ENCODE peak calls at places on chromosomes 7 and 10, in eight cellular contexts. T, I, Q, P, B, U, F and R are unnamed samples.

GRCh38 chr7:157840913-157841756 is 504.3 kb downstream of the DNAJB6 start:
- DNase-seq in T (no peak), I (no peak), Q (no peak), P (no peak), B (no peak), U (no peak), F (no peak), R (no peak)

GRCh38 chr7:124250297-124251034 is 217.6 kb upstream of the TMEM229A start:
- DNase-seq in T (no peak), I (no peak), Q (no peak), P (no peak), B (no peak), U (no peak), F (no peak), R (no peak)

GRCh38 chr10:127492607-127493250 is 56.4 kb upstream of the NPS start:
- DNase-seq in T (no peak), I (no peak), Q (no peak), P (no peak), B (no peak), U (no peak), F (no peak), R (no peak)

GRCh38 chr10:80165173-80165572 is 32.6 kb downstream of the PLAC9 start:
- DNase-seq in T (no peak), I (peak; percentile 60), Q (no peak), P (no peak), B (no peak), U (no peak), F (no peak), R (no peak)

GRCh38 chr10:22620929-22621328 is 93.4 kb downstream of the PIP4K2A start:
- DNase-seq in T (no peak), I (no peak), Q (no peak), P (no peak), B (no peak), U (no peak), F (no peak), R (no peak)

GRCh38 chr10:49395741-49396665 is at the start of gene DRGX:
- DNase-seq in T (no peak), I (no peak), Q (no peak), P (peak; percentile 34), B (no peak), U (peak; percentile 27), F (no peak), R (peak; percentile 63)

GRCh38 chr7:127844707-127845331 is 186.4 kb downstream of the LRRC4 start:
- DNase-seq in T (peak; percentile 60), I (peak; percentile 56), Q (no peak), P (no peak), B (peak; percentile 14), U (no peak), F (no peak), R (no peak)

GRCh38 chr10:123109466-123109865 is 26.3 kb upstream of the HMX3 start:
- DNase-seq in T (no peak), I (no peak), Q (no peak), P (no peak), B (no peak), U (no peak), F (no peak), R (no peak)

GRCh38 chr7:69104023-69104422 is 494.3 kb upstream of the AUTS2 start:
- DNase-seq in T (no peak), I (no peak), Q (no peak), P (no peak), B (no peak), U (no peak), F (no peak), R (no peak)

GRCh38 chr10:101131962-101132635 is 999 bp downstream of the TLX1 start:
- DNase-seq in T (no peak), I (no peak), Q (no peak), P (no peak), B (no peak), U (no peak), F (no peak), R (no peak)

GRCh38 chr10:25056726-25057125 is 40.3 kb downstream of the THNSL1 start:
- DNase-seq in T (no peak), I (no peak), Q (no peak), P (no peak), B (no peak), U (no peak), F (no peak), R (no peak)

GRCh38 chr10:49817845-49818244 is 55.7 kb upstream of the OGDHL start:
- DNase-seq in T (no peak), I (no peak), Q (no peak), P (no peak), B (no peak), U (no peak), F (no peak), R (no peak)

GRCh38 chr10:21532694-21533576 is 1.1 kb upstream of the MLLT10 start:
- DNase-seq in T (no peak), I (no peak), Q (peak; percentile 61), P (no peak), B (no peak), U (no peak), F (no peak), R (no peak)

DNA sequence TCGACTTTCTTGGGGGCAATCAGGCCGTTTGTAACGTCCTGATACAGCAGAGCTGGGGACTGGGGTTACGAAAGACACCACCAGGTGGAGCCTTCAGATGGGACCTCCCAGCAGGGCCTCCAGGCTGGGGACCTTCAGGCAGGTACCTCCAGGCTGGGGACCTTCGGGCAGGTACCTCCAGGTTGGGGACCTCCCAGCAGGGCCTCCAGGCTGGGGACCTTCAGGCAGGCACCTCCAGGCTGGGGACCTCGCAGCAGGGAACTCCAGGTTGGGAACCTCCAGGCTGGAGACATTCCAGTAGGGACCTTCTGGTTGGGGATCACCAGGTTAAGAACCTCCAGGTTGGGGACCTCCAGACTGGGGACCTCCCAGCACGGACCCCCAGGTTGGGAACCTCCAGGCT is 23.5 kb upstream of the GPR146 start:
- DNase-seq in T (no peak), I (no peak), Q (no peak), P (no peak), B (no peak), U (no peak), F (no peak), R (no peak)
- TF ChIP-seq CTCF in T (peak; percentile 4), I (no peak), Q (no peak), P (no peak), B (no peak), U (peak; percentile 45), F (peak; percentile 50), R (no peak)

DNA sequence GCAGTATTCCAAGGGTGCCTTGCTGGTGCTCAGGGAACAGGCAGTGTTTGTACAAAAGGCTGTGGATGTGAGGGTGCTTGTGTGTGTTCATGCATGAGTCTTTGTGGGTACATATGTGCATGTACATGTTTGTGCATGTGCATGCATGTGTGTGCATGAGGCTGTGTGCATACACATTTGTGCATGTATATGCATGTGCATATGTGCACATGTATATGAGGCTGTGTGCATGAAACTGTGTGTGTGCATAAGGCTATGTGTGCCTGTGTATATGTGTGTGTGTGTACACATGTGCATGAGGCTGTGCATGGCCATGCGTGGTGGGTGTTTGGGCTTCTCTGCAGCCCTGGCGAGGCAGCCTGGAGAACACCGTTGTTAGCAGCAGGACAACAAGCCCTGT is 207.7 kb upstream of the ADCY1 start:
- DNase-seq in T (no peak), I (no peak), Q (no peak), P (no peak), B (no peak), U (no peak), F (no peak), R (no peak)
- TF ChIP-seq CTCF in T (no peak), I (no peak), Q (no peak), P (no peak), B (no peak), U (no peak), F (no peak), R (no peak)

GRCh38 chr7:115252461-115252860 is 330.6 kb downstream of the MDFIC start:
- DNase-seq in T (no peak), I (no peak), Q (no peak), P (no peak), B (no peak), U (no peak), F (no peak), R (no peak)
- TF ChIP-seq CTCF in T (no peak), I (no peak), Q (no peak), P (no peak), B (no peak), U (no peak), F (no peak), R (no peak)

GRCh38 chr7:42911482-42912447 is at the start of gene C7orf25:
- DNase-seq in T (peak; percentile 98), I (peak; percentile 88), Q (peak; percentile 98), P (peak; percentile 98), B (peak; percentile 75), U (peak; percentile 97), F (peak; percentile 73), R (peak; percentile 98)
- TF ChIP-seq CTCF in T (no peak), I (no peak), Q (no peak), P (no peak), B (no peak), U (no peak), F (no peak), R (no peak)

GRCh38 chr7:99918959-99919813 is at the start of gene TRIM4:
- DNase-seq in T (no peak), I (peak; percentile 92), Q (peak; percentile 96), P (peak; percentile 88), B (peak; percentile 80), U (peak; percentile 90), F (peak; percentile 82), R (peak; percentile 83)
- TF ChIP-seq CTCF in T (no peak), I (peak; percentile 13), Q (no peak), P (peak; percentile 17), B (no peak), U (peak; percentile 19), F (peak; percentile 28), R (no peak)

DNA sequence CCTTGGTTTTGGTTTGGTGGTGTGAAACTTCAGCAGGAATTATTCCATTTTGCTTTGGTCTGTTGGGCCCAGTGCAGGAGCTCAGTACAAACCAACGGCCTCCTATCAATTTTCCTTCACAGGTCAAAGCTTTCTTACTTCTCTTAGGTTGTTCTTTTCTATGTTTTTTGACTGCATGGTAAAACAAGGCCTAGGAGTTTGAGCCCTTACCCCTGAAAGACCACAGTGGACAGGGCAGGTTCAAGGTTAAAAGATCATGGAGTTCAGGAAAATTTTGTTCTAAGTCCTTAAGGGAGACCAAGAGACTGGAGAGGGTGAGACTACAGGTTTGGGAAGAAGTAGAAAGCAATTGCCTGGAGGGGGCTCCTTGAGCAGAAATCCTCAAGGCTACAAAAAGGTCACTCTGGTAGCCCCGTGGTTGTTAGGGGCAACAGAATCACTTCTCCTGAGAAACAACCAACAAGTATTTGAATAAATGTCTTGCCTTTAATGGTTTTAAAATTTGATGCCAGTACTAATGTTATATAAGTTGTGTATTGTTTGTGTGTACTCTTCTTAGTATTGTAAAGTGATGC is 40.9 kb upstream of the FHIP2A start:
- DNase-seq in T (no peak), I (no peak), Q (no peak), P (no peak), B (no peak), U (no peak), F (no peak), R (no peak)
- TF ChIP-seq CTCF in T (no peak), I (no peak), Q (no peak), P (no peak), B (no peak), U (no peak), F (no peak), R (no peak)

GRCh38 chr7:144787127-144787526 is 48.7 kb downstream of the TPK1 start:
- DNase-seq in T (no peak), I (no peak), Q (no peak), P (no peak), B (no peak), U (peak; percentile 45), F (no peak), R (no peak)
- TF ChIP-seq CTCF in T (peak; percentile 35), I (no peak), Q (no peak), P (no peak), B (no peak), U (peak; percentile 46), F (peak; percentile 14), R (peak; percentile 8)